ENCODE peak calls at places on chromosome 2, in eight cellular contexts. I, Z, J, A, U, G, Q and H are unnamed samples.

GRCh38 chr2:171595456-171595855 is 73.2 kb downstream of the CYBRD1 start:
- DNase-seq in I (no peak), Z (no peak), J (no peak), A (no peak), U (no peak), G (no peak), Q (no peak), H (no peak)

GRCh38 chr2:124796647-124797437 is 771.8 kb downstream of the CNTNAP5 start:
- DNase-seq in I (no peak), Z (no peak), J (no peak), A (no peak), U (no peak), G (no peak), Q (no peak), H (no peak)

GRCh38 chr2:229416116-229416694 is 145.1 kb upstream of the PID1 start:
- DNase-seq in I (no peak), Z (no peak), J (no peak), A (no peak), U (no peak), G (no peak), Q (peak), H (no peak)

GRCh38 chr2:219002395-219003266 is 9.4 kb upstream of the CRYBA2 start:
- DNase-seq in I (peak), Z (peak), J (no peak), A (no peak), U (peak), G (no peak), Q (peak), H (peak)

GRCh38 chr2:180056367-180057118 is 49.4 kb upstream of the CWC22 start:
- DNase-seq in I (no peak), Z (no peak), J (peak), A (no peak), U (no peak), G (no peak), Q (no peak), H (no peak)

GRCh38 chr2:222433381-222434173 is 9.2 kb downstream of the SGPP2 start:
- DNase-seq in I (no peak), Z (no peak), J (peak), A (no peak), U (no peak), G (no peak), Q (no peak), H (no peak)

GRCh38 chr2:63300835-63301234 is 250.2 kb downstream of the OTX1 start:
- DNase-seq in I (no peak), Z (peak), J (peak), A (no peak), U (no peak), G (no peak), Q (peak), H (peak)

GRCh38 chr2:113227698-113228097 is 51.0 kb downstream of the PAX8 start:
- DNase-seq in I (no peak), Z (no peak), J (no peak), A (no peak), U (no peak), G (no peak), Q (no peak), H (no peak)

GRCh38 chr2:240964221-240964853 is 34.1 kb upstream of the SNED1 start:
- DNase-seq in I (peak), Z (no peak), J (no peak), A (no peak), U (peak), G (no peak), Q (no peak), H (no peak)

GRCh38 chr2:1730047-1730937 is 14.0 kb downstream of the PXDN start:
- DNase-seq in I (no peak), Z (no peak), J (no peak), A (peak), U (no peak), G (no peak), Q (peak), H (peak)

GRCh38 chr2:176131617-176132396 is 2.3 kb downstream of the HOXD8 start:
- DNase-seq in I (no peak), Z (no peak), J (no peak), A (no peak), U (no peak), G (no peak), Q (peak), H (no peak)

GRCh38 chr2:207161724-207162123 is 4.0 kb downstream of the KLF7 start:
- DNase-seq in I (no peak), Z (no peak), J (no peak), A (no peak), U (no peak), G (no peak), Q (peak), H (peak)

GRCh38 chr2:238285653-238286082 is 2.7 kb downstream of the PER2 start:
- DNase-seq in I (peak), Z (no peak), J (no peak), A (peak), U (no peak), G (no peak), Q (peak), H (peak)

GRCh38 chr2:65366595-65367125 is 65.7 kb downstream of the SPRED2 start:
- DNase-seq in I (no peak), Z (no peak), J (no peak), A (peak), U (peak), G (peak), Q (peak), H (peak)

GRCh38 chr2:238865015-238865719 is 17.3 kb downstream of the TWIST2 start:
- DNase-seq in I (no peak), Z (no peak), J (no peak), A (no peak), U (peak), G (no peak), Q (no peak), H (no peak)

GRCh38 chr2:102385522-102385921 is 29.9 kb downstream of the IL18R1 start:
- DNase-seq in I (no peak), Z (no peak), J (no peak), A (no peak), U (no peak), G (no peak), Q (no peak), H (no peak)

GRCh38 chr2:158011055-158011771 is 90.5 kb upstream of the UPP2 start:
- DNase-seq in I (no peak), Z (no peak), J (peak), A (no peak), U (no peak), G (no peak), Q (peak), H (peak)

GRCh38 chr2:2862386-2862785 is 515.2 kb downstream of the EIPR1 start:
- DNase-seq in I (no peak), Z (no peak), J (no peak), A (no peak), U (no peak), G (no peak), Q (no peak), H (no peak)

GRCh38 chr2:10057231-10058107 is 14.1 kb downstream of the KLF11 start:
- DNase-seq in I (peak), Z (no peak), J (peak), A (no peak), U (no peak), G (no peak), Q (peak), H (no peak)

GRCh38 chr2:118834440-118834810 is 13.0 kb downstream of the EN1 start:
- DNase-seq in I (no peak), Z (no peak), J (no peak), A (no peak), U (no peak), G (no peak), Q (no peak), H (no peak)

GRCh38 chr2:233674314-233674713 is 2.6 kb downstream of the UGT1A9 start:
- DNase-seq in I (no peak), Z (no peak), J (no peak), A (no peak), U (no peak), G (no peak), Q (no peak), H (no peak)

GRCh38 chr2:8475349-8476045 is 206.4 kb upstream of the ID2 start:
- DNase-seq in I (no peak), Z (no peak), J (no peak), A (no peak), U (no peak), G (no peak), Q (no peak), H (no peak)

GRCh38 chr2:225337183-225337582 is 62.3 kb upstream of the NYAP2 start:
- DNase-seq in I (no peak), Z (no peak), J (peak), A (peak), U (no peak), G (peak), Q (peak), H (peak)

GRCh38 chr2:12486205-12487118 is 230.3 kb upstream of the TRIB2 start:
- DNase-seq in I (no peak), Z (no peak), J (no peak), A (no peak), U (no peak), G (no peak), Q (no peak), H (no peak)

GRCh38 chr2:99771691-99772333 is 282.0 kb upstream of the REV1 start:
- DNase-seq in I (no peak), Z (no peak), J (no peak), A (no peak), U (no peak), G (no peak), Q (no peak), H (no peak)

GRCh38 chr2:201964631-201965206 is 68.9 kb upstream of the FZD7 start:
- DNase-seq in I (no peak), Z (peak), J (no peak), A (no peak), U (peak), G (peak), Q (peak), H (peak)